ENCODE peak calls at places on chromosomes 16 and 17, in nine cellular contexts. Y is right cardiac atrium; S is nephron progenitor cell; P is fibroblast of the conjunctiva; N is activated CD8-positive, alpha-beta memory T cell treated with anti-CD3 and anti-CD28 coated beads, Interleukin-2, amount 50 U/mL, for 4 hours; B is AG20443; J is endothelial cell; H is M059J; I is type B pancreatic cell. Q is an unnamed sample.

GRCh38 chr17:13541032-13541480 is 60.7 kb downstream of the HS3ST3A1 start:
- DNase-seq in P (peak; percentile 92), Y (no peak), S (no peak), J (no peak), N (no peak), H (peak; percentile 98), I (no peak), B (peak; percentile 78), Q (peak; percentile 49)

GRCh38 chr17:30084773-30085172 is 31.8 kb upstream of the NSRP1 start:
- DNase-seq in P (no peak), H (no peak), B (no peak), N (no peak), Y (no peak), J (no peak), S (peak; percentile 38), I (no peak), Q (no peak)

GRCh38 chr16:4472880-4473279 is 1.5 kb downstream of the NMRAL1 start:
- DNase-seq in N (no peak), H (no peak), Y (no peak), J (no peak), I (no peak), S (no peak), B (no peak), P (no peak), Q (no peak)

GRCh38 chr16:27251561-27252205 is 16.9 kb downstream of the NSMCE1 start:
- DNase-seq in B (no peak), S (no peak), Y (no peak), H (no peak), N (no peak), P (no peak), I (peak; percentile 25), J (no peak), Q (no peak)

GRCh38 chr17:29357821-29358232 is 32.3 kb upstream of the TAOK1 start:
- DNase-seq in Y (no peak), N (no peak), P (no peak), I (no peak), H (peak; percentile 36), S (no peak), J (no peak), B (no peak), Q (no peak)

GRCh38 chr16:75433732-75434413 is 570 bp upstream of the CFDP1 start:
- DNase-seq in N (no peak), S (no peak), Y (peak; percentile 46), B (peak; percentile 74), P (peak; percentile 94), J (peak; percentile 60), I (no peak), H (peak; percentile 94), Q (peak; percentile 45)

GRCh38 chr16:31213877-31214704 is at the start of gene TRIM72:
- DNase-seq in B (no peak), Y (no peak), P (no peak), I (no peak), H (no peak), S (no peak), N (no peak), J (no peak), Q (no peak)

GRCh38 chr16:85564277-85565051 is 48.7 kb upstream of the GSE1 start:
- DNase-seq in S (no peak), B (no peak), J (no peak), P (no peak), H (no peak), N (peak; percentile 40), I (no peak), Y (no peak), Q (no peak)

GRCh38 chr17:72420775-72421127 is 299.9 kb downstream of the SOX9 start:
- DNase-seq in B (no peak), H (no peak), I (no peak), S (no peak), P (no peak), J (no peak), N (no peak), Y (no peak), Q (no peak)

GRCh38 chr16:54688339-54688738 is 242.3 kb upstream of the IRX5 start:
- DNase-seq in N (no peak), J (no peak), S (no peak), H (no peak), I (no peak), P (no peak), Y (no peak), B (no peak), Q (no peak)

GRCh38 chr17:67293251-67294203 is 48.5 kb upstream of the HELZ start:
- DNase-seq in B (peak; percentile 75), J (peak; percentile 61), N (peak; percentile 62), S (peak; percentile 66), H (peak; percentile 18), P (peak; percentile 24), I (no peak), Y (peak; percentile 86), Q (peak; percentile 82)

GRCh38 chr17:35404360-35404759 is 27.9 kb downstream of the SLFN12 start:
- DNase-seq in N (no peak), J (no peak), H (no peak), P (no peak), S (no peak), I (no peak), B (no peak), Y (no peak), Q (no peak)

GRCh38 chr16:15966420-15967222 is 17.2 kb downstream of the ABCC1 start:
- DNase-seq in P (no peak), S (no peak), I (no peak), J (no peak), H (peak; percentile 95), B (peak; percentile 83), N (no peak), Y (no peak), Q (peak; percentile 74)

GRCh38 chr16:68416057-68417046 is 32.0 kb downstream of the SMPD3 start:
- DNase-seq in Y (no peak), B (no peak), P (no peak), S (no peak), J (no peak), H (no peak), I (no peak), N (no peak), Q (no peak)

GRCh38 chr16:10297341-10298006 is 88.4 kb upstream of the ATF7IP2 start:
- DNase-seq in Y (no peak), H (no peak), J (no peak), I (no peak), B (no peak), N (no peak), S (no peak), P (no peak), Q (no peak)

GRCh38 chr16:81170824-81171223 is 67.7 kb upstream of the BCO1 start:
- DNase-seq in P (no peak), H (no peak), N (no peak), Y (no peak), J (peak; percentile 25), I (no peak), B (no peak), S (peak; percentile 67), Q (no peak)

GRCh38 chr16:48413291-48413690 is 28.1 kb upstream of the SIAH1 start:
- DNase-seq in P (no peak), I (no peak), J (no peak), S (no peak), N (no peak), H (no peak), B (no peak), Y (no peak), Q (no peak)

GRCh38 chr16:59849716-59850115 is 1115.6 kb upstream of the GOT2 start:
- DNase-seq in B (no peak), I (no peak), P (no peak), J (no peak), S (no peak), Y (no peak), N (no peak), H (no peak), Q (no peak)

GRCh38 chr17:2545393-2545792 is 33.7 kb upstream of the METTL16 start:
- DNase-seq in J (no peak), P (no peak), N (no peak), I (no peak), Y (peak; percentile 55), S (no peak), B (no peak), H (no peak), Q (no peak)

GRCh38 chr16:22734313-22734869 is 79.6 kb upstream of the HS3ST2 start:
- DNase-seq in H (no peak), B (no peak), I (no peak), P (no peak), S (no peak), N (no peak), J (no peak), Y (no peak), Q (no peak)

GRCh38 chr16:8859913-8860881 is 8.6 kb downstream of the CARHSP1 start:
- DNase-seq in N (no peak), B (peak; percentile 49), Y (peak; percentile 74), S (no peak), J (no peak), I (no peak), H (peak; percentile 65), P (no peak), Q (no peak)

GRCh38 chr17:81093576-81094223 is 58.7 kb downstream of the BAIAP2 start:
- DNase-seq in S (no peak), B (no peak), I (no peak), J (no peak), P (no peak), N (no peak), H (no peak), Y (no peak), Q (no peak)

GRCh38 chr16:85557976-85558589 is 55.0 kb upstream of the GSE1 start:
- DNase-seq in N (no peak), P (no peak), J (no peak), B (no peak), H (no peak), I (no peak), S (no peak), Y (peak; percentile 23), Q (no peak)

GRCh38 chr16:49951568-49952195 is 73.3 kb upstream of the CNEP1R1 start:
- DNase-seq in P (no peak), Y (no peak), N (no peak), J (no peak), S (no peak), H (no peak), I (no peak), B (no peak), Q (no peak)

GRCh38 chr16:72202014-72202413 is 30.1 kb upstream of the PMFBP1 start:
- DNase-seq in H (peak; percentile 65), B (no peak), J (no peak), P (no peak), I (no peak), Y (no peak), S (no peak), N (no peak), Q (no peak)

GRCh38 chr16:27256861-27257260 is 11.7 kb downstream of the NSMCE1 start:
- DNase-seq in S (no peak), P (no peak), I (peak; percentile 31), J (no peak), N (no peak), Y (no peak), B (no peak), H (no peak), Q (no peak)

GRCh38 chr17:45640141-45640850 is 143.8 kb upstream of the CRHR1 start:
- DNase-seq in S (peak; percentile 90), I (peak; percentile 83), H (peak; percentile 63), B (peak; percentile 81), P (peak; percentile 68), Y (peak; percentile 84), N (peak; percentile 75), J (peak; percentile 87), Q (peak; percentile 85)

GRCh38 chr16:10878644-10879498 is 1.9 kb downstream of the CIITA start:
- DNase-seq in I (no peak), S (no peak), J (peak; percentile 18), N (no peak), P (no peak), B (peak; percentile 80), Y (peak; percentile 78), H (peak; percentile 77), Q (peak; percentile 66)

GRCh38 chr16:87326151-87326571 is 9.0 kb upstream of the C16orf95 start:
- DNase-seq in S (no peak), H (peak; percentile 10), J (no peak), B (no peak), N (no peak), I (no peak), Y (peak; percentile 35), P (no peak), Q (no peak)

GRCh38 chr17:7656958-7657715 is 6.4 kb downstream of the ATP1B2 start:
- DNase-seq in J (peak; percentile 75), S (peak; percentile 73), P (no peak), I (no peak), H (no peak), Y (peak; percentile 78), B (no peak), N (no peak), Q (no peak)

GRCh38 chr17:60256174-60256573 is 106.4 kb downstream of the CA4 start:
- DNase-seq in S (no peak), I (no peak), P (no peak), H (no peak), Y (no peak), B (no peak), J (no peak), N (no peak), Q (no peak)